ENCODE peak calls at places on chromosome 16, in five cellular contexts. F is NCI-H748 treated with DMSO at 0.1 percent for 48 hours, W is frontal cortex, Y is EH, U is left ventricle myocardium superior. Z is an unnamed sample.

GRCh38 chr16:88693420-88694177 is 7.3 kb upstream of the SNAI3 start:
- DNase-seq in U (no peak), Y (no peak), F (no peak), W (no peak), Z (peak)

GRCh38 chr16:76577003-76577402 is 299.8 kb downstream of the CNTNAP4 start:
- DNase-seq in U (no peak), W (no peak), F (no peak), Y (no peak), Z (no peak)

GRCh38 chr16:88888778-88889387 is 22.4 kb upstream of the PABPN1L start:
- DNase-seq in W (no peak), U (peak), F (no peak), Y (no peak), Z (no peak)

GRCh38 chr16:619476-620100 is 11.2 kb upstream of the WFIKKN1 start:
- DNase-seq in F (no peak), W (no peak), U (no peak), Y (no peak), Z (peak)

GRCh38 chr16:86604436-86605220 is 26.3 kb downstream of the FOXL1 start:
- DNase-seq in U (no peak), W (no peak), F (no peak), Y (no peak), Z (no peak)

GRCh38 chr16:11666108-11667055 is 1.9 kb upstream of the SNN start:
- DNase-seq in F (no peak), W (no peak), U (no peak), Y (no peak), Z (no peak)

GRCh38 chr16:77767211-77767610 is 21.2 kb upstream of the VAT1L start:
- DNase-seq in Y (no peak), U (no peak), W (no peak), F (no peak), Z (no peak)

GRCh38 chr16:63625141-63625540 is 1496.7 kb downstream of the CDH11 start:
- DNase-seq in W (no peak), U (no peak), F (no peak), Y (no peak), Z (no peak)

GRCh38 chr16:4179020-4179419 is 62.8 kb upstream of the ADCY9 start:
- DNase-seq in F (no peak), W (no peak), Y (peak), U (no peak), Z (peak)

GRCh38 chr16:1825864-1826690 is 548 bp downstream of the HAGH start:
- DNase-seq in F (no peak), Y (peak), W (peak), U (peak), Z (peak)

GRCh38 chr16:79334127-79334526 is 266.4 kb downstream of the MAF start:
- DNase-seq in F (no peak), Y (no peak), U (no peak), W (no peak), Z (peak)

GRCh38 chr16:88130016-88130415 is 178.8 kb downstream of the BANP start:
- DNase-seq in F (no peak), W (no peak), U (no peak), Y (no peak), Z (peak)

GRCh38 chr16:87918866-87919680 is 17.3 kb downstream of the CA5A start:
- DNase-seq in F (no peak), W (no peak), U (peak), Y (peak), Z (no peak)

GRCh38 chr16:2003827-2004641 is 5.6 kb downstream of the ZNF598 start:
- DNase-seq in F (peak), Y (peak), U (peak), W (peak), Z (peak)

GRCh38 chr16:79286646-79287423 is 313.7 kb downstream of the MAF start:
- DNase-seq in Y (no peak), F (peak), U (peak), W (peak), Z (peak)

GRCh38 chr16:23213831-23214230 is 31.3 kb downstream of the SCNN1G start:
- DNase-seq in Y (no peak), F (no peak), W (no peak), U (no peak), Z (no peak)

GRCh38 chr16:12027091-12027490 is 50.6 kb downstream of the SNX29 start:
- DNase-seq in W (no peak), Y (no peak), U (no peak), F (peak), Z (no peak)

GRCh38 chr16:72108353-72109102 is 14.9 kb downstream of the DHX38 start:
- DNase-seq in U (no peak), W (no peak), Y (no peak), F (no peak), Z (no peak)

GRCh38 chr16:89565256-89565505 is 4.7 kb downstream of the RPL13 start:
- DNase-seq in Y (no peak), F (no peak), W (no peak), U (no peak), Z (no peak)

GRCh38 chr16:89019511-89019910 is 42.5 kb upstream of the CBFA2T3 start:
- DNase-seq in F (no peak), Y (no peak), U (no peak), W (no peak), Z (peak)

GRCh38 chr16:55993088-55993487 is 117.9 kb upstream of the CES5A start:
- DNase-seq in U (no peak), Y (no peak), F (no peak), W (no peak), Z (no peak)

GRCh38 chr16:55204923-55205322 is 119.1 kb upstream of the IRX6 start:
- DNase-seq in W (no peak), Y (no peak), U (no peak), F (no peak), Z (no peak)

GRCh38 chr16:18999045-18999393 is 15.3 kb downstream of the TMC7 start:
- DNase-seq in F (no peak), U (no peak), Y (no peak), W (no peak), Z (no peak)

GRCh38 chr16:54288592-54289241 is 2.1 kb upstream of the IRX3 start:
- DNase-seq in Y (no peak), U (peak), F (no peak), W (no peak), Z (no peak)

GRCh38 chr16:58301052-58301451 is 6.2 kb upstream of the PRSS54 start:
- DNase-seq in U (no peak), F (no peak), Y (no peak), W (no peak), Z (no peak)

GRCh38 chr16:27773344-27773743 is 223.4 kb downstream of the KATNIP start:
- DNase-seq in W (no peak), F (no peak), U (no peak), Y (no peak), Z (no peak)